ENCODE peak calls at places on chromosomes 6 and 20, in ten cellular contexts. One of them, this sample, is unnamed.

GRCh38 chr6:139369568-139370046 is 4.8 kb downstream of the CITED2 start:
- DNase-seq in left ventricle myocardium superior: no peak
- DNase-seq in substantia nigra: no peak
- DNase-seq in OCI-LY7: peak
- DNase-seq in ACHN: peak
- DNase-seq in stimulated activated CD4-positive, alpha-beta T cell treated with anti-CD3 and anti-CD28 coated beads, Interleukin-4, amount 100 ng/mL, for 4 hours: no peak
- DNase-seq in stimulated activated CD8-positive, alpha-beta memory T cell treated with anti-CD3 and anti-CD28 coated beads, Interleukin-2, amount 100 ng/mL, for 1 hour: no peak
- DNase-seq in type B pancreatic cell: no peak
- DNase-seq in Caki2: peak
- DNase-seq in Right ventricle myocardium superior: no peak
- DNase-seq in this sample: no peak

GRCh38 chr6:8930009-8930408 is 494.7 kb upstream of the SLC35B3 start:
- DNase-seq in left ventricle myocardium superior: no peak
- DNase-seq in type B pancreatic cell: no peak
- DNase-seq in stimulated activated CD8-positive, alpha-beta memory T cell treated with anti-CD3 and anti-CD28 coated beads, Interleukin-2, amount 100 ng/mL, for 1 hour: no peak
- DNase-seq in Caki2: no peak
- DNase-seq in ACHN: no peak
- DNase-seq in substantia nigra: no peak
- DNase-seq in Right ventricle myocardium superior: no peak
- DNase-seq in stimulated activated CD4-positive, alpha-beta T cell treated with anti-CD3 and anti-CD28 coated beads, Interleukin-4, amount 100 ng/mL, for 4 hours: no peak
- DNase-seq in OCI-LY7: no peak
- DNase-seq in this sample: no peak

GRCh38 chr20:64104667-64105451 is 2.5 kb downstream of the NPBWR2 start:
- DNase-seq in stimulated activated CD8-positive, alpha-beta memory T cell treated with anti-CD3 and anti-CD28 coated beads, Interleukin-2, amount 100 ng/mL, for 1 hour: no peak
- DNase-seq in stimulated activated CD4-positive, alpha-beta T cell treated with anti-CD3 and anti-CD28 coated beads, Interleukin-4, amount 100 ng/mL, for 4 hours: no peak
- DNase-seq in Caki2: no peak
- DNase-seq in type B pancreatic cell: no peak
- DNase-seq in substantia nigra: no peak
- DNase-seq in ACHN: no peak
- DNase-seq in Right ventricle myocardium superior: peak
- DNase-seq in left ventricle myocardium superior: peak
- DNase-seq in OCI-LY7: no peak
- DNase-seq in this sample: peak

GRCh38 chr20:43559147-43559477 is 285 bp downstream of the SGK2 start:
- DNase-seq in stimulated activated CD8-positive, alpha-beta memory T cell treated with anti-CD3 and anti-CD28 coated beads, Interleukin-2, amount 100 ng/mL, for 1 hour: no peak
- DNase-seq in type B pancreatic cell: no peak
- DNase-seq in Right ventricle myocardium superior: no peak
- DNase-seq in stimulated activated CD4-positive, alpha-beta T cell treated with anti-CD3 and anti-CD28 coated beads, Interleukin-4, amount 100 ng/mL, for 4 hours: no peak
- DNase-seq in OCI-LY7: no peak
- DNase-seq in Caki2: no peak
- DNase-seq in left ventricle myocardium superior: no peak
- DNase-seq in ACHN: no peak
- DNase-seq in substantia nigra: no peak
- DNase-seq in this sample: no peak

GRCh38 chr6:106546322-106547052 is 82.8 kb downstream of the RTN4IP1 start:
- DNase-seq in left ventricle myocardium superior: no peak
- DNase-seq in stimulated activated CD4-positive, alpha-beta T cell treated with anti-CD3 and anti-CD28 coated beads, Interleukin-4, amount 100 ng/mL, for 4 hours: no peak
- DNase-seq in Right ventricle myocardium superior: no peak
- DNase-seq in type B pancreatic cell: no peak
- DNase-seq in OCI-LY7: no peak
- DNase-seq in stimulated activated CD8-positive, alpha-beta memory T cell treated with anti-CD3 and anti-CD28 coated beads, Interleukin-2, amount 100 ng/mL, for 1 hour: no peak
- DNase-seq in Caki2: peak
- DNase-seq in substantia nigra: no peak
- DNase-seq in ACHN: peak
- DNase-seq in this sample: no peak

GRCh38 chr6:38184780-38185080 is 365.2 kb downstream of the ZFAND3 start:
- DNase-seq in OCI-LY7: no peak
- DNase-seq in stimulated activated CD4-positive, alpha-beta T cell treated with anti-CD3 and anti-CD28 coated beads, Interleukin-4, amount 100 ng/mL, for 4 hours: no peak
- DNase-seq in Right ventricle myocardium superior: no peak
- DNase-seq in substantia nigra: peak
- DNase-seq in left ventricle myocardium superior: no peak
- DNase-seq in ACHN: no peak
- DNase-seq in Caki2: no peak
- DNase-seq in stimulated activated CD8-positive, alpha-beta memory T cell treated with anti-CD3 and anti-CD28 coated beads, Interleukin-2, amount 100 ng/mL, for 1 hour: no peak
- DNase-seq in type B pancreatic cell: no peak
- DNase-seq in this sample: no peak

GRCh38 chr6:108651781-108652227 is 91.1 kb downstream of the FOXO3 start:
- DNase-seq in stimulated activated CD4-positive, alpha-beta T cell treated with anti-CD3 and anti-CD28 coated beads, Interleukin-4, amount 100 ng/mL, for 4 hours: no peak
- DNase-seq in Caki2: no peak
- DNase-seq in left ventricle myocardium superior: peak
- DNase-seq in substantia nigra: no peak
- DNase-seq in OCI-LY7: no peak
- DNase-seq in type B pancreatic cell: no peak
- DNase-seq in Right ventricle myocardium superior: peak
- DNase-seq in stimulated activated CD8-positive, alpha-beta memory T cell treated with anti-CD3 and anti-CD28 coated beads, Interleukin-2, amount 100 ng/mL, for 1 hour: no peak
- DNase-seq in ACHN: no peak
- DNase-seq in this sample: no peak

GRCh38 chr20:23086056-23086551 is at the start of gene CD93:
- DNase-seq in Right ventricle myocardium superior: peak
- DNase-seq in left ventricle myocardium superior: peak
- DNase-seq in type B pancreatic cell: no peak
- DNase-seq in OCI-LY7: no peak
- DNase-seq in substantia nigra: no peak
- DNase-seq in Caki2: no peak
- DNase-seq in ACHN: no peak
- DNase-seq in stimulated activated CD4-positive, alpha-beta T cell treated with anti-CD3 and anti-CD28 coated beads, Interleukin-4, amount 100 ng/mL, for 4 hours: no peak
- DNase-seq in stimulated activated CD8-positive, alpha-beta memory T cell treated with anti-CD3 and anti-CD28 coated beads, Interleukin-2, amount 100 ng/mL, for 1 hour: peak
- DNase-seq in this sample: peak

GRCh38 chr20:45368221-45368980 is 5.4 kb downstream of the SYS1 start:
- DNase-seq in substantia nigra: no peak
- DNase-seq in type B pancreatic cell: no peak
- DNase-seq in Caki2: no peak
- DNase-seq in stimulated activated CD8-positive, alpha-beta memory T cell treated with anti-CD3 and anti-CD28 coated beads, Interleukin-2, amount 100 ng/mL, for 1 hour: no peak
- DNase-seq in ACHN: no peak
- DNase-seq in Right ventricle myocardium superior: no peak
- DNase-seq in left ventricle myocardium superior: no peak
- DNase-seq in OCI-LY7: peak
- DNase-seq in stimulated activated CD4-positive, alpha-beta T cell treated with anti-CD3 and anti-CD28 coated beads, Interleukin-4, amount 100 ng/mL, for 4 hours: no peak
- DNase-seq in this sample: peak

GRCh38 chr20:48962976-48963730 is 41.6 kb downstream of the ARFGEF2 start:
- DNase-seq in left ventricle myocardium superior: no peak
- DNase-seq in ACHN: no peak
- DNase-seq in type B pancreatic cell: no peak
- DNase-seq in stimulated activated CD8-positive, alpha-beta memory T cell treated with anti-CD3 and anti-CD28 coated beads, Interleukin-2, amount 100 ng/mL, for 1 hour: no peak
- DNase-seq in substantia nigra: peak
- DNase-seq in stimulated activated CD4-positive, alpha-beta T cell treated with anti-CD3 and anti-CD28 coated beads, Interleukin-4, amount 100 ng/mL, for 4 hours: no peak
- DNase-seq in OCI-LY7: no peak
- DNase-seq in Caki2: no peak
- DNase-seq in Right ventricle myocardium superior: no peak
- DNase-seq in this sample: no peak

GRCh38 chr6:134198093-134198492 is 119.8 kb downstream of the SGK1 start:
- DNase-seq in ACHN: no peak
- DNase-seq in left ventricle myocardium superior: no peak
- DNase-seq in OCI-LY7: no peak
- DNase-seq in substantia nigra: no peak
- DNase-seq in Caki2: no peak
- DNase-seq in Right ventricle myocardium superior: no peak
- DNase-seq in type B pancreatic cell: no peak
- DNase-seq in stimulated activated CD8-positive, alpha-beta memory T cell treated with anti-CD3 and anti-CD28 coated beads, Interleukin-2, amount 100 ng/mL, for 1 hour: no peak
- DNase-seq in stimulated activated CD4-positive, alpha-beta T cell treated with anti-CD3 and anti-CD28 coated beads, Interleukin-4, amount 100 ng/mL, for 4 hours: no peak
- DNase-seq in this sample: no peak

GRCh38 chr6:68718379-68719073 is 83.4 kb downstream of the ADGRB3 start:
- DNase-seq in substantia nigra: no peak
- DNase-seq in stimulated activated CD8-positive, alpha-beta memory T cell treated with anti-CD3 and anti-CD28 coated beads, Interleukin-2, amount 100 ng/mL, for 1 hour: no peak
- DNase-seq in Caki2: no peak
- DNase-seq in left ventricle myocardium superior: peak
- DNase-seq in type B pancreatic cell: no peak
- DNase-seq in Right ventricle myocardium superior: peak
- DNase-seq in ACHN: no peak
- DNase-seq in stimulated activated CD4-positive, alpha-beta T cell treated with anti-CD3 and anti-CD28 coated beads, Interleukin-4, amount 100 ng/mL, for 4 hours: no peak
- DNase-seq in OCI-LY7: no peak
- DNase-seq in this sample: no peak

GRCh38 chr20:4610871-4611270 is 110.8 kb upstream of the PRND start:
- DNase-seq in substantia nigra: no peak
- DNase-seq in Right ventricle myocardium superior: no peak
- DNase-seq in Caki2: no peak
- DNase-seq in left ventricle myocardium superior: no peak
- DNase-seq in OCI-LY7: no peak
- DNase-seq in stimulated activated CD8-positive, alpha-beta memory T cell treated with anti-CD3 and anti-CD28 coated beads, Interleukin-2, amount 100 ng/mL, for 1 hour: no peak
- DNase-seq in ACHN: no peak
- DNase-seq in stimulated activated CD4-positive, alpha-beta T cell treated with anti-CD3 and anti-CD28 coated beads, Interleukin-4, amount 100 ng/mL, for 4 hours: no peak
- DNase-seq in type B pancreatic cell: no peak
- DNase-seq in this sample: no peak

GRCh38 chr6:137258170-137258569 is 39.0 kb upstream of the IFNGR1 start:
- DNase-seq in stimulated activated CD4-positive, alpha-beta T cell treated with anti-CD3 and anti-CD28 coated beads, Interleukin-4, amount 100 ng/mL, for 4 hours: no peak
- DNase-seq in type B pancreatic cell: no peak
- DNase-seq in substantia nigra: no peak
- DNase-seq in Caki2: no peak
- DNase-seq in stimulated activated CD8-positive, alpha-beta memory T cell treated with anti-CD3 and anti-CD28 coated beads, Interleukin-2, amount 100 ng/mL, for 1 hour: no peak
- DNase-seq in ACHN: no peak
- DNase-seq in Right ventricle myocardium superior: no peak
- DNase-seq in left ventricle myocardium superior: no peak
- DNase-seq in OCI-LY7: no peak
- DNase-seq in this sample: peak

GRCh38 chr6:68880050-68880449 is 245.0 kb downstream of the ADGRB3 start:
- DNase-seq in type B pancreatic cell: no peak
- DNase-seq in OCI-LY7: no peak
- DNase-seq in Caki2: no peak
- DNase-seq in ACHN: no peak
- DNase-seq in stimulated activated CD4-positive, alpha-beta T cell treated with anti-CD3 and anti-CD28 coated beads, Interleukin-4, amount 100 ng/mL, for 4 hours: no peak
- DNase-seq in stimulated activated CD8-positive, alpha-beta memory T cell treated with anti-CD3 and anti-CD28 coated beads, Interleukin-2, amount 100 ng/mL, for 1 hour: no peak
- DNase-seq in left ventricle myocardium superior: no peak
- DNase-seq in substantia nigra: no peak
- DNase-seq in Right ventricle myocardium superior: no peak
- DNase-seq in this sample: no peak

GRCh38 chr6:32148722-32149576 is 2.8 kb downstream of the PRRT1 start:
- DNase-seq in OCI-LY7: no peak
- DNase-seq in substantia nigra: no peak
- DNase-seq in ACHN: no peak
- DNase-seq in stimulated activated CD8-positive, alpha-beta memory T cell treated with anti-CD3 and anti-CD28 coated beads, Interleukin-2, amount 100 ng/mL, for 1 hour: peak
- DNase-seq in left ventricle myocardium superior: peak
- DNase-seq in Right ventricle myocardium superior: peak
- DNase-seq in stimulated activated CD4-positive, alpha-beta T cell treated with anti-CD3 and anti-CD28 coated beads, Interleukin-4, amount 100 ng/mL, for 4 hours: peak
- DNase-seq in Caki2: no peak
- DNase-seq in type B pancreatic cell: no peak
- DNase-seq in this sample: peak

GRCh38 chr6:10177703-10178102 is 237.2 kb downstream of the TFAP2A start:
- DNase-seq in stimulated activated CD8-positive, alpha-beta memory T cell treated with anti-CD3 and anti-CD28 coated beads, Interleukin-2, amount 100 ng/mL, for 1 hour: no peak
- DNase-seq in stimulated activated CD4-positive, alpha-beta T cell treated with anti-CD3 and anti-CD28 coated beads, Interleukin-4, amount 100 ng/mL, for 4 hours: no peak
- DNase-seq in Right ventricle myocardium superior: no peak
- DNase-seq in substantia nigra: no peak
- DNase-seq in left ventricle myocardium superior: no peak
- DNase-seq in Caki2: peak
- DNase-seq in OCI-LY7: no peak
- DNase-seq in type B pancreatic cell: no peak
- DNase-seq in ACHN: peak
- DNase-seq in this sample: no peak

GRCh38 chr20:21516861-21517565 is 3.1 kb upstream of the NKX2-2 start:
- DNase-seq in Right ventricle myocardium superior: no peak
- DNase-seq in OCI-LY7: no peak
- DNase-seq in type B pancreatic cell: peak
- DNase-seq in substantia nigra: no peak
- DNase-seq in ACHN: no peak
- DNase-seq in left ventricle myocardium superior: no peak
- DNase-seq in stimulated activated CD4-positive, alpha-beta T cell treated with anti-CD3 and anti-CD28 coated beads, Interleukin-4, amount 100 ng/mL, for 4 hours: no peak
- DNase-seq in stimulated activated CD8-positive, alpha-beta memory T cell treated with anti-CD3 and anti-CD28 coated beads, Interleukin-2, amount 100 ng/mL, for 1 hour: no peak
- DNase-seq in Caki2: no peak
- DNase-seq in this sample: peak

GRCh38 chr20:59042151-59042795 is at the start of gene PRELID3B:
- DNase-seq in substantia nigra: no peak
- DNase-seq in left ventricle myocardium superior: no peak
- DNase-seq in Caki2: no peak
- DNase-seq in Right ventricle myocardium superior: no peak
- DNase-seq in ACHN: peak
- DNase-seq in type B pancreatic cell: no peak
- DNase-seq in stimulated activated CD8-positive, alpha-beta memory T cell treated with anti-CD3 and anti-CD28 coated beads, Interleukin-2, amount 100 ng/mL, for 1 hour: no peak
- DNase-seq in OCI-LY7: peak
- DNase-seq in stimulated activated CD4-positive, alpha-beta T cell treated with anti-CD3 and anti-CD28 coated beads, Interleukin-4, amount 100 ng/mL, for 4 hours: no peak
- DNase-seq in this sample: no peak

GRCh38 chr6:29035951-29036350 is 9.0 kb downstream of the OR2W1 start:
- DNase-seq in substantia nigra: no peak
- DNase-seq in Right ventricle myocardium superior: no peak
- DNase-seq in OCI-LY7: no peak
- DNase-seq in type B pancreatic cell: no peak
- DNase-seq in Caki2: no peak
- DNase-seq in stimulated activated CD8-positive, alpha-beta memory T cell treated with anti-CD3 and anti-CD28 coated beads, Interleukin-2, amount 100 ng/mL, for 1 hour: no peak
- DNase-seq in left ventricle myocardium superior: no peak
- DNase-seq in ACHN: no peak
- DNase-seq in stimulated activated CD4-positive, alpha-beta T cell treated with anti-CD3 and anti-CD28 coated beads, Interleukin-4, amount 100 ng/mL, for 4 hours: no peak
- DNase-seq in this sample: no peak

GRCh38 chr6:37048851-37049734 is 43.6 kb downstream of the FGD2 start:
- DNase-seq in type B pancreatic cell: no peak
- DNase-seq in stimulated activated CD4-positive, alpha-beta T cell treated with anti-CD3 and anti-CD28 coated beads, Interleukin-4, amount 100 ng/mL, for 4 hours: peak
- DNase-seq in stimulated activated CD8-positive, alpha-beta memory T cell treated with anti-CD3 and anti-CD28 coated beads, Interleukin-2, amount 100 ng/mL, for 1 hour: peak
- DNase-seq in OCI-LY7: peak
- DNase-seq in ACHN: peak
- DNase-seq in Caki2: peak
- DNase-seq in substantia nigra: no peak
- DNase-seq in left ventricle myocardium superior: peak
- DNase-seq in Right ventricle myocardium superior: peak
- DNase-seq in this sample: no peak

GRCh38 chr6:51213806-51214205 is 395.1 kb downstream of the TFAP2B start:
- DNase-seq in left ventricle myocardium superior: no peak
- DNase-seq in stimulated activated CD8-positive, alpha-beta memory T cell treated with anti-CD3 and anti-CD28 coated beads, Interleukin-2, amount 100 ng/mL, for 1 hour: no peak
- DNase-seq in Right ventricle myocardium superior: no peak
- DNase-seq in Caki2: no peak
- DNase-seq in substantia nigra: no peak
- DNase-seq in stimulated activated CD4-positive, alpha-beta T cell treated with anti-CD3 and anti-CD28 coated beads, Interleukin-4, amount 100 ng/mL, for 4 hours: no peak
- DNase-seq in OCI-LY7: no peak
- DNase-seq in ACHN: no peak
- DNase-seq in type B pancreatic cell: no peak
- DNase-seq in this sample: peak

GRCh38 chr6:18264338-18265098 is at the start of gene DEK:
- DNase-seq in ACHN: peak
- DNase-seq in type B pancreatic cell: peak
- DNase-seq in substantia nigra: peak
- DNase-seq in Caki2: peak
- DNase-seq in stimulated activated CD8-positive, alpha-beta memory T cell treated with anti-CD3 and anti-CD28 coated beads, Interleukin-2, amount 100 ng/mL, for 1 hour: peak
- DNase-seq in Right ventricle myocardium superior: peak
- DNase-seq in left ventricle myocardium superior: peak
- DNase-seq in OCI-LY7: peak
- DNase-seq in stimulated activated CD4-positive, alpha-beta T cell treated with anti-CD3 and anti-CD28 coated beads, Interleukin-4, amount 100 ng/mL, for 4 hours: peak
- DNase-seq in this sample: peak

GRCh38 chr6:152642578-152643375 is 5.6 kb upstream of the SYNE1 start:
- DNase-seq in left ventricle myocardium superior: peak
- DNase-seq in substantia nigra: peak
- DNase-seq in ACHN: peak
- DNase-seq in type B pancreatic cell: no peak
- DNase-seq in Right ventricle myocardium superior: peak
- DNase-seq in stimulated activated CD8-positive, alpha-beta memory T cell treated with anti-CD3 and anti-CD28 coated beads, Interleukin-2, amount 100 ng/mL, for 1 hour: peak
- DNase-seq in OCI-LY7: peak
- DNase-seq in stimulated activated CD4-positive, alpha-beta T cell treated with anti-CD3 and anti-CD28 coated beads, Interleukin-4, amount 100 ng/mL, for 4 hours: no peak
- DNase-seq in Caki2: peak
- DNase-seq in this sample: peak

GRCh38 chr20:64219202-64219601 is 36.3 kb upstream of the PCMTD2 start:
- DNase-seq in Right ventricle myocardium superior: no peak
- DNase-seq in ACHN: no peak
- DNase-seq in stimulated activated CD4-positive, alpha-beta T cell treated with anti-CD3 and anti-CD28 coated beads, Interleukin-4, amount 100 ng/mL, for 4 hours: no peak
- DNase-seq in left ventricle myocardium superior: no peak
- DNase-seq in type B pancreatic cell: no peak
- DNase-seq in Caki2: no peak
- DNase-seq in OCI-LY7: no peak
- DNase-seq in substantia nigra: no peak
- DNase-seq in stimulated activated CD8-positive, alpha-beta memory T cell treated with anti-CD3 and anti-CD28 coated beads, Interleukin-2, amount 100 ng/mL, for 1 hour: no peak
- DNase-seq in this sample: no peak

GRCh38 chr20:18916886-18917785 is 103.6 kb downstream of the SCP2D1 start:
- DNase-seq in stimulated activated CD8-positive, alpha-beta memory T cell treated with anti-CD3 and anti-CD28 coated beads, Interleukin-2, amount 100 ng/mL, for 1 hour: no peak
- DNase-seq in Caki2: no peak
- DNase-seq in stimulated activated CD4-positive, alpha-beta T cell treated with anti-CD3 and anti-CD28 coated beads, Interleukin-4, amount 100 ng/mL, for 4 hours: no peak
- DNase-seq in type B pancreatic cell: no peak
- DNase-seq in Right ventricle myocardium superior: no peak
- DNase-seq in substantia nigra: no peak
- DNase-seq in OCI-LY7: no peak
- DNase-seq in left ventricle myocardium superior: no peak
- DNase-seq in ACHN: no peak
- DNase-seq in this sample: no peak

GRCh38 chr6:36616888-36617521 is 22.8 kb downstream of the SRSF3 start:
- DNase-seq in left ventricle myocardium superior: peak
- DNase-seq in substantia nigra: no peak
- DNase-seq in stimulated activated CD8-positive, alpha-beta memory T cell treated with anti-CD3 and anti-CD28 coated beads, Interleukin-2, amount 100 ng/mL, for 1 hour: no peak
- DNase-seq in stimulated activated CD4-positive, alpha-beta T cell treated with anti-CD3 and anti-CD28 coated beads, Interleukin-4, amount 100 ng/mL, for 4 hours: no peak
- DNase-seq in type B pancreatic cell: no peak
- DNase-seq in ACHN: peak
- DNase-seq in Caki2: no peak
- DNase-seq in Right ventricle myocardium superior: peak
- DNase-seq in OCI-LY7: no peak
- DNase-seq in this sample: peak